ENCODE peak calls at places on chromosome 5, in five cellular contexts. One of them, this sample, is unnamed.
A peak's percentile ranks its signal among the peaks of the same experiment; 100 is the strongest.

GRCh38 chr5:135916638-135917263 is 21.1 kb upstream of the IL9 start:
- DNase-seq in mesenchymal stem cell: no peak
- DNase-seq in neuronal stem cell: no peak
- DNase-seq in IMR-90: no peak
- DNase-seq in H9: no peak
- DNase-seq in this sample: no peak

GRCh38 chr5:28390341-28390740 is 1352.0 kb upstream of the CDH9 start:
- DNase-seq in H9: no peak
- DNase-seq in IMR-90: no peak
- DNase-seq in mesenchymal stem cell: no peak
- DNase-seq in neuronal stem cell: no peak
- DNase-seq in this sample: no peak

GRCh38 chr5:37738057-37738691 is 101.7 kb downstream of the GDNF start:
- DNase-seq in neuronal stem cell: no peak
- DNase-seq in mesenchymal stem cell: peak; percentile 90
- DNase-seq in H9: no peak
- DNase-seq in IMR-90: peak; percentile 93
- DNase-seq in this sample: no peak

GRCh38 chr5:109161914-109162683 is 247.7 kb downstream of the PJA2 start:
- DNase-seq in mesenchymal stem cell: peak; percentile 22
- DNase-seq in IMR-90: peak; percentile 71
- DNase-seq in H9: no peak
- DNase-seq in neuronal stem cell: no peak
- DNase-seq in this sample: no peak

GRCh38 chr5:174589011-174589410 is 135.4 kb upstream of the MSX2 start:
- DNase-seq in mesenchymal stem cell: no peak
- DNase-seq in H9: no peak
- DNase-seq in IMR-90: no peak
- DNase-seq in neuronal stem cell: no peak
- DNase-seq in this sample: peak; percentile 94

GRCh38 chr5:147752033-147752432 is 30.5 kb downstream of the JAKMIP2 start:
- DNase-seq in IMR-90: no peak
- DNase-seq in mesenchymal stem cell: peak; percentile 6
- DNase-seq in neuronal stem cell: no peak
- DNase-seq in H9: no peak
- DNase-seq in this sample: no peak

GRCh38 chr5:124740055-124740454 is 6.4 kb downstream of the ZNF608 start:
- DNase-seq in H9: no peak
- DNase-seq in IMR-90: no peak
- DNase-seq in neuronal stem cell: peak; percentile 65
- DNase-seq in mesenchymal stem cell: no peak
- DNase-seq in this sample: no peak

GRCh38 chr5:119105971-119106370 is 35.1 kb downstream of the DMXL1 start:
- DNase-seq in mesenchymal stem cell: no peak
- DNase-seq in IMR-90: no peak
- DNase-seq in neuronal stem cell: peak; percentile 12
- DNase-seq in H9: no peak
- DNase-seq in this sample: no peak

GRCh38 chr5:75275147-75275546 is 38.5 kb upstream of the ANKRD31 start:
- DNase-seq in mesenchymal stem cell: no peak
- DNase-seq in H9: no peak
- DNase-seq in neuronal stem cell: no peak
- DNase-seq in IMR-90: no peak
- DNase-seq in this sample: no peak

GRCh38 chr5:180021900-180022299 is 49.7 kb downstream of the RNF130 start:
- DNase-seq in mesenchymal stem cell: no peak
- DNase-seq in IMR-90: no peak
- DNase-seq in neuronal stem cell: no peak
- DNase-seq in H9: no peak
- DNase-seq in this sample: peak; percentile 22

GRCh38 chr5:111017731-111018130 is 53.8 kb upstream of the TSLP start:
- DNase-seq in H9: no peak
- DNase-seq in mesenchymal stem cell: no peak
- DNase-seq in neuronal stem cell: no peak
- DNase-seq in IMR-90: peak; percentile 63
- DNase-seq in this sample: no peak

GRCh38 chr5:78649220-78649700 is 688 bp upstream of the LHFPL2 start:
- DNase-seq in IMR-90: no peak
- DNase-seq in H9: no peak
- DNase-seq in neuronal stem cell: no peak
- DNase-seq in mesenchymal stem cell: peak; percentile 33
- DNase-seq in this sample: no peak

GRCh38 chr5:158658439-158659230 is 441.1 kb downstream of the EBF1 start:
- DNase-seq in H9: no peak
- DNase-seq in IMR-90: peak; percentile 6
- DNase-seq in mesenchymal stem cell: no peak
- DNase-seq in neuronal stem cell: no peak
- DNase-seq in this sample: no peak

GRCh38 chr5:24643880-24644279 is 898 bp downstream of the CDH10 start:
- DNase-seq in neuronal stem cell: no peak
- DNase-seq in mesenchymal stem cell: no peak
- DNase-seq in H9: no peak
- DNase-seq in IMR-90: no peak
- DNase-seq in this sample: no peak

GRCh38 chr5:132641241-132641723 is 16.7 kb upstream of the IL13 start:
- DNase-seq in H9: no peak
- DNase-seq in mesenchymal stem cell: no peak
- DNase-seq in IMR-90: no peak
- DNase-seq in neuronal stem cell: no peak
- DNase-seq in this sample: peak; percentile 78

GRCh38 chr5:91072891-91073290 is 310.2 kb downstream of the ARRDC3 start:
- DNase-seq in neuronal stem cell: no peak
- DNase-seq in H9: no peak
- DNase-seq in IMR-90: peak; percentile 80
- DNase-seq in mesenchymal stem cell: peak; percentile 40
- DNase-seq in this sample: peak; percentile 61

GRCh38 chr5:151034422-151035379 is 14.3 kb downstream of the GPX3 start:
- DNase-seq in IMR-90: no peak
- DNase-seq in mesenchymal stem cell: no peak
- DNase-seq in neuronal stem cell: no peak
- DNase-seq in H9: no peak
- DNase-seq in this sample: no peak

GRCh38 chr5:135458921-135459331 is 6.8 kb upstream of the TIFAB start:
- DNase-seq in IMR-90: peak; percentile 35
- DNase-seq in neuronal stem cell: no peak
- DNase-seq in H9: no peak
- DNase-seq in mesenchymal stem cell: no peak
- DNase-seq in this sample: no peak

GRCh38 chr5:17056056-17056690 is 120.1 kb upstream of the MYO10 start:
- DNase-seq in H9: peak; percentile 34
- DNase-seq in mesenchymal stem cell: peak; percentile 35
- DNase-seq in neuronal stem cell: no peak
- DNase-seq in IMR-90: no peak
- DNase-seq in this sample: no peak

GRCh38 chr5:138911441-138911840 is 36.3 kb upstream of the LRRTM2 start:
- DNase-seq in IMR-90: no peak
- DNase-seq in H9: no peak
- DNase-seq in mesenchymal stem cell: peak; percentile 37
- DNase-seq in neuronal stem cell: no peak
- DNase-seq in this sample: no peak

GRCh38 chr5:97085787-97086181 is 56.6 kb downstream of the LIX1 start:
- DNase-seq in neuronal stem cell: no peak
- DNase-seq in mesenchymal stem cell: no peak
- DNase-seq in H9: no peak
- DNase-seq in IMR-90: no peak
- DNase-seq in this sample: no peak

GRCh38 chr5:115209279-115209678 is 39.6 kb upstream of the TRIM36 start:
- DNase-seq in IMR-90: peak; percentile 2
- DNase-seq in mesenchymal stem cell: peak; percentile 57
- DNase-seq in H9: no peak
- DNase-seq in neuronal stem cell: no peak
- DNase-seq in this sample: no peak

GRCh38 chr5:159409801-159410200 is 79.5 kb upstream of the IL12B start:
- DNase-seq in IMR-90: no peak
- DNase-seq in neuronal stem cell: no peak
- DNase-seq in H9: no peak
- DNase-seq in mesenchymal stem cell: no peak
- DNase-seq in this sample: no peak

GRCh38 chr5:127615916-127616315 is 33.0 kb upstream of the CTXN3 start:
- DNase-seq in mesenchymal stem cell: peak; percentile 54
- DNase-seq in neuronal stem cell: no peak
- DNase-seq in H9: no peak
- DNase-seq in IMR-90: peak; percentile 15
- DNase-seq in this sample: no peak

GRCh38 chr5:171569065-171569712 is 149.7 kb downstream of the FGF18 start:
- DNase-seq in IMR-90: no peak
- DNase-seq in H9: no peak
- DNase-seq in neuronal stem cell: no peak
- DNase-seq in mesenchymal stem cell: no peak
- DNase-seq in this sample: no peak

GRCh38 chr5:161846731-161847130 is 1.2 kb upstream of the GABRA1 start:
- DNase-seq in IMR-90: no peak
- DNase-seq in H9: peak; percentile 80
- DNase-seq in mesenchymal stem cell: no peak
- DNase-seq in neuronal stem cell: peak; percentile 63
- DNase-seq in this sample: no peak

GRCh38 chr5:1724822-1725602 is 74.6 kb downstream of the MRPL36 start:
- DNase-seq in H9: peak; percentile 86
- DNase-seq in IMR-90: no peak
- DNase-seq in mesenchymal stem cell: peak; percentile 8
- DNase-seq in neuronal stem cell: no peak
- DNase-seq in this sample: no peak

GRCh38 chr5:93604119-93604963 is 21.3 kb downstream of the NR2F1 start:
- DNase-seq in H9: peak; percentile 61
- DNase-seq in neuronal stem cell: no peak
- DNase-seq in IMR-90: peak; percentile 67
- DNase-seq in mesenchymal stem cell: peak; percentile 51
- DNase-seq in this sample: no peak

DNA sequence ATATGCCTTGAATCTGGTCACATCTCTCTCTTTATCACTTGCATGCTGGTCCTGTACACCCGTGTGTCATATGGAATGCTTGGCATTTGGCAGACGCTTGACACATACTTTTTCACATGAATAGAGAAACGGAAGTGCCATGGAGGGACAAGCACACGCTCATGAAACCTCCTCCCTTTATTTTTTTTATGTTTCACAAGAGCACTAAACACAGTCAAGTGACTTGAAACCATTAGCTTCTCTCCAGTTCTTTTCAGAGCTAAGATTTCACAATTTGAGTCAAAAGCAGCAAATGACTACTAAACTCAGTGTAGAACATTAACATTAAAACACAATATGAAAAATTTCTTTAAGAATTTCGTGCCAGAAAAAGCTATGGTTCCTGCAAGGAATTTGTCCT is 151.1 kb downstream of the DOCK2 start:
- DNase-seq in H9: no peak
- DNase-seq in neuronal stem cell: no peak
- DNase-seq in mesenchymal stem cell: peak; percentile 57
- DNase-seq in IMR-90: peak; percentile 69
- DNase-seq in this sample: peak; percentile 88
- H4K91ac ChIP-seq in H9: no peak overlapping the region
- H4K91ac ChIP-seq in neuronal stem cell: no peak overlapping the region
- H4K91ac ChIP-seq in mesenchymal stem cell: no peak overlapping the region
- H4K91ac ChIP-seq in IMR-90: peak overlapping the region; percentile 53
- H4K91ac ChIP-seq in this sample: no peak overlapping the region

GRCh38 chr5:33997331-33997983 is 10.4 kb downstream of the AMACR start:
- DNase-seq in IMR-90: peak; percentile 88
- DNase-seq in H9: peak; percentile 41
- DNase-seq in mesenchymal stem cell: peak; percentile 67
- DNase-seq in neuronal stem cell: no peak
- DNase-seq in this sample: peak; percentile 15

GRCh38 chr5:34001231-34001935 is 6.5 kb downstream of the AMACR start:
- DNase-seq in mesenchymal stem cell: no peak
- DNase-seq in H9: no peak
- DNase-seq in neuronal stem cell: no peak
- DNase-seq in IMR-90: peak; percentile 61
- DNase-seq in this sample: no peak

GRCh38 chr5:34002629-34003328 is 5.1 kb downstream of the AMACR start:
- DNase-seq in H9: no peak
- DNase-seq in IMR-90: peak; percentile 18
- DNase-seq in mesenchymal stem cell: no peak
- DNase-seq in neuronal stem cell: peak; percentile 46
- DNase-seq in this sample: no peak

GRCh38 chr5:34003941-34004340 is 3.9 kb downstream of the AMACR start:
- DNase-seq in IMR-90: no peak
- DNase-seq in H9: no peak
- DNase-seq in neuronal stem cell: no peak
- DNase-seq in mesenchymal stem cell: no peak
- DNase-seq in this sample: no peak

DNA sequence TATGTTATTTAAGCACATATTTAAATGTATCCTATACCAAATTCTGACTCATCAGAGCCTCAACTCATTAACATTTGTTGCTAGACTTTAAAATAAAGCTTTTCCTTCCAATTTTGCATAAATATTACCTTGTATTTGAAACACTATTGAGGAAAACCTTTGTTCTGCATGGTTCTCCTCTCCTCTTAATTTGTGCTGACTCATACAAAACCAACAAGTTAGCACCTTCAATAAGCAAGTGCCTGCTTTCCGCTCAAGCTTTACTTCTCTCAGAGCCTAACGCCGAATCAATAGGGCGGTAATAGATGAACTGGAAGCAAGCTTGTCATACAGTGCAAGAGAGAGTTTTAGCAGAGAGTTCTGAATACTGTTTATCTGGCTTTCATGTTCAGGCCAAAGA is 7.9 kb downstream of the AMACR start:
- DNase-seq in mesenchymal stem cell: no peak
- DNase-seq in H9: no peak
- DNase-seq in neuronal stem cell: no peak
- DNase-seq in IMR-90: no peak
- DNase-seq in this sample: no peak
- H2BK120ac ChIP-seq in mesenchymal stem cell: no peak overlapping the region
- H2BK120ac ChIP-seq in H9: no peak overlapping the region
- H2BK120ac ChIP-seq in neuronal stem cell: no peak overlapping the region
- H2BK120ac ChIP-seq in IMR-90: no peak overlapping the region
- H2BK120ac ChIP-seq in this sample: no peak overlapping the region

DNA sequence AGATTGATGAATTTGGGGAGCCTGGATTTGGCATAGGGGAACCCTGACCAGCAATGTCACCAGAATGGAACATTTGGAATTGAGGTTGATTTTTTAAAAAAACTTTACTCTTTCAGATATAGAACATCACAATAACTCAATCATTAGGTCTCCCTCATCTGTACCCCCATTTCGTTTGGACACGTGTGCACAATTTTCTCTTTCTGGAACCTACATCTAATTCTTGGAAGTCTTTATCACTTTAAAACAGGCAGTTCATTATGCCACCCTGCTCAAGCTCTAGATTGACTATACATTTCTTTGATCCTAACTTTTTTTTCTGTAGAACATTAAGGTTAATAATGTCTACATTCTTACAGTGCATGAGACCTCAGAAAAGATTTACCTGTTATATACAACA is 3.7 kb upstream of the SSBP2 start:
- DNase-seq in neuronal stem cell: no peak
- DNase-seq in mesenchymal stem cell: no peak
- DNase-seq in IMR-90: no peak
- DNase-seq in H9: no peak
- DNase-seq in this sample: no peak
- H4K91ac ChIP-seq in neuronal stem cell: no peak overlapping the region
- H4K91ac ChIP-seq in mesenchymal stem cell: no peak overlapping the region
- H4K91ac ChIP-seq in IMR-90: no peak overlapping the region
- H4K91ac ChIP-seq in H9: no peak overlapping the region
- H4K91ac ChIP-seq in this sample: no peak overlapping the region

DNA sequence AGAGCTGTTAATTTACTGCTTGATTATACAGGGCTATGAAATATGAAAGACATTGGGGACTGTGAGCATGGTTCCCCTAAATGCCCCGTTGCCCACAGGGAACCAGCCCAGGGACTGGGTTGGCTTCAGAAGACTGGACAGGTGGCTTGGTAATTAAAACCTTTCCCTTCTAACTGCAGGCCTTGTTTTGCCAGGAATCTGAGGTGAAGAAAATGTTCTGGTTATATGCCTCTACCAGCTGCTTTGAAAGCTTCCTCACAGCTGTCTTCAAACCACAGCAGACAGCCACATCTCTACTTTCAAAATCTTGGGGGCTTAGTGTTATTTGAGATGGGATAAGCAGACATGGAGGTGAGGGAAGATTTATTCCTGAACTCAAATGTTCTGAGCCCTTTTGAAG is 153.3 kb upstream of the SPRY4 start:
- DNase-seq in mesenchymal stem cell: no peak
- DNase-seq in IMR-90: no peak
- DNase-seq in neuronal stem cell: no peak
- DNase-seq in H9: no peak
- DNase-seq in this sample: no peak
- H2BK120ac ChIP-seq in mesenchymal stem cell: no peak overlapping the region
- H2BK120ac ChIP-seq in IMR-90: no peak overlapping the region
- H2BK120ac ChIP-seq in neuronal stem cell: no peak overlapping the region
- H2BK120ac ChIP-seq in H9: no peak overlapping the region
- H2BK120ac ChIP-seq in this sample: no peak overlapping the region

This sample was measured in trophoblast cell.